ENCODE peak calls at places on chromosomes 16 and 17, in seven cellular contexts. S is IMR-90, F is mesenchymal stem cell, I is H9, W is neuronal stem cell, J is H1, T is trophoblast cell. G is an unnamed sample.

GRCh38 chr17:51035436-51035835 is 85.2 kb downstream of the SPAG9 start:
- DNase-seq in F (peak; percentile 85), S (peak; percentile 91), J (no peak), W (peak; percentile 39), I (no peak), T (no peak), G (peak; percentile 83)

GRCh38 chr16:27237229-27238015 is 31.1 kb downstream of the NSMCE1 start:
- DNase-seq in I (no peak), F (peak; percentile 32), W (no peak), J (no peak), S (no peak), T (peak; percentile 64), G (no peak)

GRCh38 chr17:32927724-32928526 is at the start of gene TMEM98:
- DNase-seq in I (peak; percentile 63), F (peak; percentile 29), S (peak; percentile 12), T (no peak), J (peak; percentile 72), W (peak; percentile 42), G (peak; percentile 48)

GRCh38 chr16:69858196-69859104 is 92.7 kb upstream of the CLEC18A start:
- DNase-seq in W (no peak), S (no peak), F (no peak), T (peak; percentile 95), I (no peak), J (no peak), G (no peak)

GRCh38 chr16:88305176-88305575 is 77.6 kb upstream of the ZNF469 start:
- DNase-seq in I (no peak), S (no peak), F (no peak), W (no peak), J (no peak), T (no peak), G (no peak)

GRCh38 chr17:31355935-31356334 is 34.5 kb upstream of the EVI2A start:
- DNase-seq in S (no peak), W (no peak), T (no peak), J (no peak), F (no peak), I (no peak), G (no peak)

GRCh38 chr16:88454315-88455057 is 1.4 kb downstream of the ZFPM1 start:
- DNase-seq in F (no peak), T (no peak), I (no peak), W (no peak), S (no peak), J (peak; percentile 61), G (no peak)

GRCh38 chr17:82059272-82060000 is 6.2 kb downstream of the DUS1L start:
- DNase-seq in J (no peak), S (no peak), T (no peak), W (no peak), F (no peak), I (no peak), G (no peak)

GRCh38 chr17:13031718-13032350 is 14.0 kb upstream of the ELAC2 start:
- DNase-seq in W (no peak), S (peak; percentile 47), F (peak; percentile 48), J (peak; percentile 66), I (peak; percentile 63), T (peak; percentile 77), G (peak; percentile 67)

GRCh38 chr17:78852709-78853111 is 12.1 kb upstream of the USP36 start:
- DNase-seq in J (peak; percentile 59), S (peak; percentile 64), F (no peak), T (peak; percentile 78), W (no peak), I (peak; percentile 73), G (peak; percentile 32)

GRCh38 chr17:77769762-77770161 is 188.7 kb upstream of the TNRC6C start:
- DNase-seq in I (no peak), W (no peak), S (no peak), T (no peak), F (no peak), J (no peak), G (no peak)
- H2AK5ac ChIP-seq in I (no peak overlapping the region), W (peak overlapping the region; percentile 83), S (no peak overlapping the region), T (no peak overlapping the region), F (no peak overlapping the region), J (no peak overlapping the region), G (no peak overlapping the region)

GRCh38 chr17:73609688-73610210 is 34.5 kb downstream of the SDK2 start:
- DNase-seq in F (no peak), S (no peak), J (no peak), T (no peak), W (no peak), I (no peak), G (no peak)
- H2AK5ac ChIP-seq in F (no peak overlapping the region), S (no peak overlapping the region), J (no peak overlapping the region), T (no peak overlapping the region), W (peak overlapping the region; percentile 100), I (no peak overlapping the region), G (no peak overlapping the region)

DNA sequence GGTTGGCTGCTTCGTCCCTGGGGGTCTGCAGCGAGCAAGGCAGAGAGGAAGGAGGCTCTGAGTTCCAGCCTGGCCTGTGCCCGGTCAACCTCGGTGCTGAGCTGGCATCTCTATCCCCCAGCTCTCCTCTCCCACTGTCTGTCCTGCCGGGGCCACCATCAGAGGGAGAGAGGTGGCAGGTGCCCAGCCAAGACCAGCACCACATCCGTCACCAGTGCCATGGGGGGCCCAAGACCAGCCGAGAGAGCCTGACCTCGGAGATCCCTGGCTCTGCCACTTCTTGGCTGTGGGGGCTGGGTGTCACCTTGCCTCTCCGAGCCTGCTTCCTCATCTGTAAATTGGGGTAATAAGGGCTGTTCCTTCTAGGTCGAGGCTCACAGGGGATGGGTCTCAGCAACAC is 560 bp upstream of the P2RX1 start:
- DNase-seq in J (no peak), S (no peak), W (no peak), F (no peak), T (no peak), I (no peak), G (no peak)
- H2AK5ac ChIP-seq in J (no peak overlapping the region), S (peak overlapping the region; percentile 59), W (no peak overlapping the region), F (no peak overlapping the region), T (no peak overlapping the region), I (no peak overlapping the region), G (no peak overlapping the region)

DNA sequence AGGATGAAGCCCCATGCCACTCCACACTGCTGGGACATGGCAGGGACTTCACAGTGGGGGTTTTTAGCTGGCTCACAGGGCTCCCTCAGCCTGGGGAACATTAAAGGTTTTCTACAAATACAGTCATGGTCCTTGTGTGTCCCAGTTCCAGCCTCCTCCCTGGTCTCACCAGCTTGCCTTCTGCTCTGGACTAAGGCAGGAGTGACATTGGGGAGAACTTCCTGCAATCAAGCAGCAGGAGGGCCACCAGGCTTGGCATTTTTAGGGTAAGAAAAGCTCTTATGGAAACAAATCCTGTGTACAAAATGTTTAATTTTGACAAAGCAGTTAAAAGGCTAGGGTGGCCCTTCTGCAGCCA is 1.9 kb downstream of the PARD6A start:
- DNase-seq in W (no peak), J (no peak), S (no peak), F (no peak), T (no peak), I (no peak), G (no peak)
- H2AK5ac ChIP-seq in W (no peak overlapping the region), J (no peak overlapping the region), S (no peak overlapping the region), F (no peak overlapping the region), T (no peak overlapping the region), I (no peak overlapping the region), G (no peak overlapping the region)

GRCh38 chr16:3080024-3080423 is 14.6 kb downstream of the IL32 start:
- DNase-seq in I (no peak), S (no peak), J (no peak), F (no peak), T (no peak), W (no peak), G (no peak)
- H2AK5ac ChIP-seq in I (no peak overlapping the region), S (no peak overlapping the region), J (no peak overlapping the region), F (no peak overlapping the region), T (no peak overlapping the region), W (no peak overlapping the region), G (no peak overlapping the region)